ENCODE peak calls at places on chromosomes 4 and X, in nine cellular contexts. One of them, this sample, is unnamed.

GRCh38 chr4:4455199-4455865 is 68.4 kb downstream of the NSG1 start:
- DNase-seq in NCI-H1092 treated with DMSO at 0.1 percent for 48 hours: no peak
- DNase-seq in Calu3: no peak
- DNase-seq in nephron progenitor cell: no peak
- DNase-seq in stromal cell of bone marrow: no peak
- DNase-seq in SJSA1: no peak
- DNase-seq in fibroblast of gingiva: no peak
- DNase-seq in T-helper 17 cell: no peak
- DNase-seq in activated gamma-delta T cell: no peak
- DNase-seq in this sample: no peak

GRCh38 chr4:168654206-168655174 is 157.6 kb downstream of the PALLD start:
- DNase-seq in T-helper 17 cell: no peak
- DNase-seq in nephron progenitor cell: no peak
- DNase-seq in NCI-H1092 treated with DMSO at 0.1 percent for 48 hours: no peak
- DNase-seq in activated gamma-delta T cell: no peak
- DNase-seq in fibroblast of gingiva: no peak
- DNase-seq in SJSA1: no peak
- DNase-seq in stromal cell of bone marrow: no peak
- DNase-seq in Calu3: peak; percentile 51
- DNase-seq in this sample: peak; percentile 49

GRCh38 chr4:145298885-145299284 is 118.5 kb upstream of the OTUD4 start:
- DNase-seq in fibroblast of gingiva: no peak
- DNase-seq in Calu3: peak; percentile 12
- DNase-seq in nephron progenitor cell: no peak
- DNase-seq in activated gamma-delta T cell: no peak
- DNase-seq in stromal cell of bone marrow: no peak
- DNase-seq in SJSA1: no peak
- DNase-seq in T-helper 17 cell: no peak
- DNase-seq in NCI-H1092 treated with DMSO at 0.1 percent for 48 hours: no peak
- DNase-seq in this sample: no peak

GRCh38 chr4:185730849-185731608 is 81.0 kb downstream of the SORBS2 start:
- DNase-seq in nephron progenitor cell: no peak
- DNase-seq in stromal cell of bone marrow: no peak
- DNase-seq in T-helper 17 cell: no peak
- DNase-seq in fibroblast of gingiva: peak; percentile 42
- DNase-seq in activated gamma-delta T cell: no peak
- DNase-seq in Calu3: no peak
- DNase-seq in SJSA1: no peak
- DNase-seq in NCI-H1092 treated with DMSO at 0.1 percent for 48 hours: no peak
- DNase-seq in this sample: no peak

GRCh38 chr4:95998311-95998710 is 158.4 kb downstream of the PDHA2 start:
- DNase-seq in Calu3: no peak
- DNase-seq in activated gamma-delta T cell: no peak
- DNase-seq in T-helper 17 cell: no peak
- DNase-seq in nephron progenitor cell: no peak
- DNase-seq in SJSA1: no peak
- DNase-seq in fibroblast of gingiva: no peak
- DNase-seq in stromal cell of bone marrow: no peak
- DNase-seq in NCI-H1092 treated with DMSO at 0.1 percent for 48 hours: no peak
- DNase-seq in this sample: no peak

GRCh38 chrX:77617206-77617605 is 168.8 kb downstream of the ATRX start:
- DNase-seq in stromal cell of bone marrow: no peak
- DNase-seq in NCI-H1092 treated with DMSO at 0.1 percent for 48 hours: no peak
- DNase-seq in fibroblast of gingiva: no peak
- DNase-seq in Calu3: no peak
- DNase-seq in SJSA1: no peak
- DNase-seq in nephron progenitor cell: no peak
- DNase-seq in activated gamma-delta T cell: no peak
- DNase-seq in T-helper 17 cell: no peak
- DNase-seq in this sample: no peak

GRCh38 chr4:15455290-15455689 is 14.4 kb upstream of the CC2D2A start:
- DNase-seq in Calu3: no peak
- DNase-seq in stromal cell of bone marrow: peak; percentile 90
- DNase-seq in activated gamma-delta T cell: no peak
- DNase-seq in nephron progenitor cell: no peak
- DNase-seq in SJSA1: no peak
- DNase-seq in NCI-H1092 treated with DMSO at 0.1 percent for 48 hours: no peak
- DNase-seq in T-helper 17 cell: no peak
- DNase-seq in fibroblast of gingiva: peak; percentile 94
- DNase-seq in this sample: no peak

GRCh38 chr4:76011700-76012387 is 4.5 kb upstream of the CXCL9 start:
- DNase-seq in activated gamma-delta T cell: no peak
- DNase-seq in NCI-H1092 treated with DMSO at 0.1 percent for 48 hours: no peak
- DNase-seq in nephron progenitor cell: no peak
- DNase-seq in Calu3: no peak
- DNase-seq in stromal cell of bone marrow: peak; percentile 71
- DNase-seq in T-helper 17 cell: no peak
- DNase-seq in fibroblast of gingiva: peak; percentile 73
- DNase-seq in SJSA1: peak; percentile 82
- DNase-seq in this sample: no peak

GRCh38 chrX:134836497-134836968 is 154.3 kb upstream of the SMIM10 start:
- DNase-seq in SJSA1: peak; percentile 18
- DNase-seq in stromal cell of bone marrow: no peak
- DNase-seq in NCI-H1092 treated with DMSO at 0.1 percent for 48 hours: no peak
- DNase-seq in fibroblast of gingiva: peak; percentile 0
- DNase-seq in T-helper 17 cell: no peak
- DNase-seq in nephron progenitor cell: no peak
- DNase-seq in Calu3: peak; percentile 47
- DNase-seq in activated gamma-delta T cell: no peak
- DNase-seq in this sample: peak; percentile 4

GRCh38 chr4:23903859-23904438 is 14.1 kb upstream of the PPARGC1A start:
- DNase-seq in SJSA1: no peak
- DNase-seq in stromal cell of bone marrow: no peak
- DNase-seq in NCI-H1092 treated with DMSO at 0.1 percent for 48 hours: peak; percentile 97
- DNase-seq in Calu3: no peak
- DNase-seq in fibroblast of gingiva: peak; percentile 46
- DNase-seq in activated gamma-delta T cell: no peak
- DNase-seq in T-helper 17 cell: no peak
- DNase-seq in nephron progenitor cell: no peak
- DNase-seq in this sample: no peak

GRCh38 chr4:164779080-164779479 is 25.1 kb downstream of the SMIM31 start:
- DNase-seq in SJSA1: peak; percentile 93
- DNase-seq in stromal cell of bone marrow: no peak
- DNase-seq in fibroblast of gingiva: peak; percentile 12
- DNase-seq in Calu3: no peak
- DNase-seq in NCI-H1092 treated with DMSO at 0.1 percent for 48 hours: no peak
- DNase-seq in nephron progenitor cell: no peak
- DNase-seq in T-helper 17 cell: no peak
- DNase-seq in activated gamma-delta T cell: no peak
- DNase-seq in this sample: no peak

GRCh38 chr4:306551-306961 is 1.3 kb upstream of the ZNF732 start:
- DNase-seq in SJSA1: no peak
- DNase-seq in activated gamma-delta T cell: no peak
- DNase-seq in T-helper 17 cell: no peak
- DNase-seq in nephron progenitor cell: no peak
- DNase-seq in fibroblast of gingiva: no peak
- DNase-seq in Calu3: no peak
- DNase-seq in NCI-H1092 treated with DMSO at 0.1 percent for 48 hours: no peak
- DNase-seq in stromal cell of bone marrow: no peak
- DNase-seq in this sample: no peak

GRCh38 chr4:138494931-138495330 is 252.8 kb upstream of the SLC7A11 start:
- DNase-seq in stromal cell of bone marrow: no peak
- DNase-seq in NCI-H1092 treated with DMSO at 0.1 percent for 48 hours: peak; percentile 15
- DNase-seq in activated gamma-delta T cell: no peak
- DNase-seq in nephron progenitor cell: peak; percentile 2
- DNase-seq in SJSA1: peak; percentile 54
- DNase-seq in Calu3: peak; percentile 71
- DNase-seq in fibroblast of gingiva: peak; percentile 74
- DNase-seq in T-helper 17 cell: no peak
- DNase-seq in this sample: peak; percentile 41